ENCODE peak calls at places on chromosome 20, in seven cellular contexts. D is fibroblast of pulmonary artery, L is astrocyte of the spinal cord, N is mesothelial cell of epicardium, Y is GM20000, B is sigmoid colon, G is WTC11. X is an unnamed sample.
A peak's percentile ranks its signal among the peaks of the same experiment; 100 is the strongest.

GRCh38 chr20:52118696-52119095 is 72.9 kb downstream of the ZFP64 start:
- DNase-seq in G (no peak), B (no peak), Y (no peak), N (no peak), D (no peak), L (no peak), X (no peak)

GRCh38 chr20:17610566-17611289 is 40.9 kb downstream of the DSTN start:
- DNase-seq in Y (peak; percentile 20), D (no peak), N (no peak), G (no peak), L (no peak), B (no peak), X (peak; percentile 9)

GRCh38 chr20:21550587-21550986 is 36.7 kb upstream of the NKX2-2 start:
- DNase-seq in N (no peak), D (no peak), L (no peak), G (no peak), B (no peak), Y (no peak), X (no peak)

GRCh38 chr20:62536731-62537401 is 61.1 kb upstream of the GATA5 start:
- DNase-seq in Y (no peak), B (peak; percentile 85), D (no peak), N (no peak), G (no peak), L (no peak), X (no peak)

GRCh38 chr20:53894707-53895384 is 175.5 kb downstream of the BCAS1 start:
- DNase-seq in N (no peak), L (no peak), G (no peak), D (no peak), Y (no peak), B (no peak), X (no peak)

GRCh38 chr20:62908971-62909791 is 17.1 kb downstream of the DIDO1 start:
- DNase-seq in N (no peak), Y (no peak), L (no peak), B (no peak), D (no peak), G (no peak), X (no peak)

GRCh38 chr20:57346477-57346876 is 4.6 kb upstream of the RAE1 start:
- DNase-seq in L (peak; percentile 76), G (peak; percentile 81), N (peak; percentile 82), Y (peak; percentile 67), D (peak; percentile 86), B (peak; percentile 86), X (peak; percentile 48)

GRCh38 chr20:2799688-2800589 is 488 bp downstream of the CPXM1 start:
- DNase-seq in N (no peak), Y (peak; percentile 67), L (peak; percentile 16), G (peak; percentile 39), D (no peak), B (no peak), X (peak; percentile 59)

GRCh38 chr20:45328451-45328850 is 19.8 kb downstream of the SDC4 start:
- DNase-seq in G (no peak), D (no peak), L (no peak), Y (no peak), N (no peak), B (no peak), X (no peak)

GRCh38 chr20:18404172-18404571 is 62.7 kb downstream of the DZANK1 start:
- DNase-seq in G (no peak), D (no peak), Y (no peak), L (peak; percentile 19), N (no peak), B (no peak), X (no peak)

GRCh38 chr20:35615667-35616464 is at the start of gene SPAG4:
- DNase-seq in D (peak; percentile 82), N (peak; percentile 96), L (peak; percentile 99), G (peak; percentile 100), Y (peak; percentile 99), B (peak; percentile 99), X (peak; percentile 99)

GRCh38 chr20:8260837-8261241 is 128.8 kb downstream of the PLCB1 start:
- DNase-seq in D (no peak), G (no peak), B (no peak), Y (no peak), L (no peak), N (no peak), X (no peak)

GRCh38 chr20:31537859-31538245 is 23.6 kb downstream of the HM13 start:
- DNase-seq in B (no peak), L (no peak), Y (no peak), D (no peak), G (no peak), N (no peak), X (no peak)

GRCh38 chr20:760751-761417 is 7.4 kb downstream of the SLC52A3 start:
- DNase-seq in B (no peak), N (peak; percentile 73), D (peak; percentile 17), L (no peak), G (peak; percentile 76), Y (peak; percentile 71), X (peak; percentile 66)

GRCh38 chr20:1803216-1804128 is 91.7 kb upstream of the SIRPA start:
- DNase-seq in N (peak; percentile 57), G (peak; percentile 78), D (peak; percentile 67), L (peak; percentile 57), B (peak; percentile 78), Y (peak; percentile 76), X (peak; percentile 77)

GRCh38 chr20:53902968-53903651 is 167.3 kb downstream of the BCAS1 start:
- DNase-seq in B (no peak), Y (no peak), N (no peak), D (no peak), G (no peak), L (no peak), X (no peak)

GRCh38 chr20:62644044-62644795 is 1.9 kb downstream of the SLCO4A1 start:
- DNase-seq in Y (no peak), G (no peak), L (no peak), D (no peak), N (no peak), B (no peak), X (no peak)

GRCh38 chr20:62856931-62857619 is 4.5 kb downstream of the TCFL5 start:
- DNase-seq in G (no peak), N (no peak), D (no peak), L (no peak), Y (no peak), B (peak; percentile 57), X (no peak)

GRCh38 chr20:63176448-63177133 is 39.3 kb downstream of the YTHDF1 start:
- DNase-seq in N (no peak), G (peak; percentile 41), B (no peak), Y (no peak), L (no peak), D (no peak), X (no peak)

GRCh38 chr20:8678098-8678776 is 390.6 kb upstream of the PLCB4 start:
- DNase-seq in L (no peak), G (no peak), B (no peak), Y (no peak), N (no peak), D (peak; percentile 13), X (no peak)

GRCh38 chr20:32646486-32646885 is 27.3 kb downstream of the C20orf203 start:
- DNase-seq in G (no peak), Y (no peak), L (no peak), D (no peak), N (no peak), B (no peak), X (no peak)

GRCh38 chr20:16596991-16597390 is 23.7 kb upstream of the KIF16B start:
- DNase-seq in N (no peak), L (no peak), Y (no peak), B (no peak), D (no peak), G (no peak), X (no peak)

GRCh38 chr20:4999788-5000187 is 1.5 kb downstream of the SLC23A2 start:
- DNase-seq in D (no peak), Y (peak; percentile 34), L (no peak), B (no peak), G (no peak), N (no peak), X (no peak)

GRCh38 chr20:4138056-4138455 is 122.7 kb upstream of the RNF24 start:
- DNase-seq in N (no peak), Y (no peak), D (no peak), L (no peak), G (no peak), B (no peak), X (no peak)

GRCh38 chr20:64229537-64230061 is 25.9 kb upstream of the PCMTD2 start:
- DNase-seq in Y (no peak), B (no peak), G (no peak), L (no peak), N (no peak), D (no peak), X (no peak)

GRCh38 chr20:32655903-32656500 is 17.7 kb downstream of the C20orf203 start:
- DNase-seq in D (no peak), G (no peak), B (no peak), Y (no peak), L (no peak), N (no peak), X (no peak)

GRCh38 chr20:35472209-35472608 is 16.8 kb downstream of the CEP250 start:
- DNase-seq in D (no peak), N (no peak), Y (no peak), G (no peak), B (no peak), L (no peak), X (no peak)

GRCh38 chr20:58892126-58892931 is 39.8 kb downstream of the GNAS start:
- DNase-seq in Y (peak; percentile 84), B (peak; percentile 90), N (peak; percentile 70), D (peak; percentile 51), G (peak; percentile 73), L (peak; percentile 59), X (peak; percentile 86)
- TF ChIP-seq CTCF in Y (no peak), B (no peak), N (no peak), D (no peak), G (no peak), L (peak; percentile 18), X (peak; percentile 15)

GRCh38 chr20:49889943-49890650 is 25.2 kb downstream of the SPATA2 start:
- DNase-seq in N (no peak), Y (no peak), B (peak; percentile 35), G (peak; percentile 82), L (no peak), D (no peak), X (no peak)
- TF ChIP-seq CTCF in N (no peak), Y (no peak), B (no peak), G (peak; percentile 76), L (no peak), D (no peak), X (peak; percentile 44)

DNA sequence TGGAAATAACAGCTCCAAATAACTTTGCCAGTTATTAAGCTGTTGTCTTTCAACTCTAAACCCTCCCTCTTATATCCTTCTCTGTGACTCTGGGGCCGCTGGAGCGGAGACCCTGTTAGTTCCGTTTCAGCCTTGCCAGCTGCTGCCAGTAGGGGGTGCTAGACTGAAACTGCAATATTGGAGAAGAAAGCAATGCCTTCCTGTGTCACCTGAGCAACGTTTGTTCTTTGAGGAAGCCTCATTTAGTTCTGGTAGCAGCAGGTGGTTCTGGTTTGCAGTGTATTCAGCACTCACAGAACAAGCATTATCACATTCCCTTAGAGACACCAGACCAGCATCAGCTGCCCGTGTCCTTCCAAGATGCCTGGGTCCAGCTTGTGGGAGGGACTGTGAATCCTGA is 22.9 kb upstream of the JAG1 start:
- DNase-seq in D (no peak), Y (peak; percentile 27), L (no peak), N (no peak), B (no peak), G (peak; percentile 77), X (peak; percentile 11)
- TF ChIP-seq CTCF in D (peak; percentile 57), Y (peak; percentile 52), L (peak; percentile 66), N (peak; percentile 61), B (no peak), G (peak; percentile 85), X (peak; percentile 59)

DNA sequence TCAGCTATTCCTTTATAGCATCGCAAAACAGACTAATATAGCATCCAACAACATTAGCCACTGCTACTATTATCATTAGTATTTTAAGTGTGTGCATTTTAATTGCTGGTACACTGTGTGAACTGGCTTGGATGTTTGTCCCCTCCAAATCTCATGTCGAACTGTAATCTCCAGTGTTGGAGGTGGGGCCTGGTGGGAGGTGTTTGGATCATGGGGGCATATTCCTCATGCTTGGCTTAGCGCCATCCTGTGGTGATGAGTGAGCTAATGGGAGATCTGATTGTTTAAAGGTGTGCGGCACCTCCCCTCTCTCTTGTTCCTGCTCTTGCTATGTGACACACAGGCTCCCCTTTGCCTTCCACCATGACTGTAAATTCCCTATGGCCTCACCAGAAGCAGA is 12.4 kb upstream of the OSER1 start:
- DNase-seq in L (no peak), B (no peak), N (no peak), D (no peak), Y (no peak), G (peak; percentile 64), X (no peak)
- TF ChIP-seq CTCF in L (no peak), B (no peak), N (no peak), D (no peak), Y (no peak), G (no peak), X (no peak)